ENCODE peak calls at places on chromosomes 16 and 17, in five cellular contexts. Z, D, R, C and S are unnamed samples.

GRCh38 chr16:67930678-67931211 is 917 bp downstream of the CTRL start:
- DNase-seq in R (no peak), C (no peak), Z (no peak), D (no peak), S (no peak)

GRCh38 chr17:67829331-67829730 is 4.0 kb downstream of the BPTF start:
- DNase-seq in D (no peak), R (peak; percentile 32), Z (no peak), C (peak; percentile 25), S (peak; percentile 54)

GRCh38 chr16:52191533-52192134 is 355.3 kb downstream of the TOX3 start:
- DNase-seq in Z (peak; percentile 49), D (no peak), C (peak; percentile 39), R (peak; percentile 52), S (peak; percentile 74)

GRCh38 chr17:78219396-78220150 is 5.5 kb downstream of the BIRC5 start:
- DNase-seq in Z (no peak), R (no peak), D (no peak), C (no peak), S (peak; percentile 24)

GRCh38 chr17:49835472-49835871 is 12.4 kb downstream of the TAC4 start:
- DNase-seq in C (no peak), Z (no peak), R (no peak), D (no peak), S (no peak)

GRCh38 chr17:69654981-69655581 is 240.6 kb downstream of the MAP2K6 start:
- DNase-seq in R (peak; percentile 92), D (no peak), Z (no peak), C (no peak), S (peak; percentile 66)

GRCh38 chr16:70688266-70688742 is 2.5 kb upstream of the MTSS2 start:
- DNase-seq in C (no peak), R (peak; percentile 57), D (no peak), Z (peak; percentile 79), S (no peak)

GRCh38 chr17:39357978-39358377 is 43.4 kb downstream of the FBXL20 start:
- DNase-seq in R (no peak), C (no peak), Z (no peak), D (no peak), S (no peak)

GRCh38 chr17:62705781-62706597 is 78.5 kb downstream of the MRC2 start:
- DNase-seq in C (no peak), D (no peak), R (no peak), Z (peak; percentile 61), S (no peak)

GRCh38 chr17:61410555-61411089 is 11.0 kb downstream of the TBX2 start:
- DNase-seq in Z (no peak), R (peak; percentile 91), D (peak; percentile 87), C (no peak), S (peak; percentile 38)

GRCh38 chr17:61368832-61369468 is 30.7 kb upstream of the TBX2 start:
- DNase-seq in C (no peak), D (no peak), Z (no peak), R (no peak), S (no peak)

GRCh38 chr16:72137380-72138063 is 34.4 kb downstream of the PMFBP1 start:
- DNase-seq in C (no peak), R (no peak), Z (no peak), D (no peak), S (no peak)

GRCh38 chr17:4696432-4696796 is 7.5 kb downstream of the PELP1 start:
- DNase-seq in Z (no peak), D (no peak), C (no peak), R (no peak), S (no peak)

GRCh38 chr17:62596662-62597061 is 30.8 kb upstream of the MRC2 start:
- DNase-seq in R (no peak), D (no peak), Z (no peak), C (no peak), S (no peak)

GRCh38 chr16:79932564-79932963 is 332.0 kb upstream of the MAF start:
- DNase-seq in R (no peak), C (no peak), Z (no peak), D (no peak), S (peak; percentile 42)

GRCh38 chr17:561118-561517 is 153.5 kb downstream of the VPS53 start:
- DNase-seq in Z (no peak), R (peak; percentile 81), D (no peak), C (no peak), S (peak; percentile 48)

GRCh38 chr17:21382560-21383495 is 6.7 kb downstream of the KCNJ12 start:
- DNase-seq in Z (no peak), D (no peak), R (no peak), C (no peak), S (no peak)

GRCh38 chr17:231966-232807 is 50.7 kb upstream of the DOC2B start:
- DNase-seq in C (no peak), R (no peak), Z (no peak), D (peak; percentile 60), S (no peak)

GRCh38 chr17:56779898-56780777 is 53.6 kb downstream of the C17orf67 start:
- DNase-seq in C (peak; percentile 67), R (peak; percentile 83), D (peak; percentile 89), Z (peak; percentile 30), S (peak; percentile 78)

GRCh38 chr17:66304304-66305174 is 2.1 kb downstream of the PRKCA start:
- DNase-seq in D (no peak), Z (no peak), R (peak; percentile 71), C (no peak), S (peak; percentile 15)

GRCh38 chr16:57608462-57609113 is 19.8 kb upstream of the ADGRG1 start:
- DNase-seq in R (no peak), C (no peak), D (peak; percentile 58), Z (no peak), S (no peak)

GRCh38 chr17:77961741-77962140 is 3.2 kb downstream of the TNRC6C start:
- DNase-seq in D (no peak), Z (no peak), R (no peak), C (no peak), S (no peak)

GRCh38 chr17:58532555-58532951 is 18.1 kb upstream of the MTMR4 start:
- DNase-seq in Z (no peak), D (no peak), C (no peak), R (no peak), S (no peak)

GRCh38 chr16:49274936-49275730 is 6.5 kb downstream of the CBLN1 start:
- DNase-seq in Z (no peak), D (no peak), C (no peak), R (no peak), S (no peak)

GRCh38 chr16:82824408-82824807 is 197.6 kb downstream of the CDH13 start:
- DNase-seq in D (no peak), Z (no peak), C (no peak), R (peak; percentile 38), S (peak; percentile 4)

GRCh38 chr17:3951003-3951402 is 13.2 kb downstream of the ATP2A3 start:
- DNase-seq in D (no peak), C (no peak), Z (no peak), R (no peak), S (no peak)